ENCODE peak calls at places on chromosomes 1 and 21, in seven cellular contexts. T, H, U, Z, I, P and X are unnamed samples.

GRCh38 chr1:35475356-35475755 is 81.8 kb downstream of the KIAA0319L start:
- DNase-seq in I (no peak), H (no peak), U (no peak), Z (no peak), T (no peak), P (no peak), X (no peak)

GRCh38 chr1:147072371-147073061 is 99.8 kb downstream of the PRKAB2 start:
- DNase-seq in Z (no peak), T (no peak), U (no peak), I (no peak), P (peak; percentile 41), H (peak; percentile 56), X (no peak)

GRCh38 chr1:11685210-11685752 is 4.3 kb upstream of the MAD2L2 start:
- DNase-seq in Z (no peak), I (no peak), U (no peak), P (no peak), H (no peak), T (no peak), X (no peak)

GRCh38 chr1:222066539-222066938 is 324.6 kb upstream of the DUSP10 start:
- DNase-seq in T (no peak), U (no peak), P (no peak), Z (no peak), I (no peak), H (no peak), X (no peak)

GRCh38 chr1:8055973-8056372 is 29.9 kb upstream of the ERRFI1 start:
- DNase-seq in U (no peak), H (no peak), T (no peak), I (no peak), Z (peak; percentile 33), P (no peak), X (no peak)

GRCh38 chr1:232179896-232180760 is 449.8 kb downstream of the SIPA1L2 start:
- DNase-seq in T (no peak), Z (no peak), U (peak; percentile 62), P (no peak), H (no peak), I (no peak), X (no peak)

GRCh38 chr1:112548540-112548939 is 39.8 kb downstream of the WNT2B start:
- DNase-seq in T (no peak), H (no peak), Z (no peak), P (peak; percentile 10), I (no peak), U (no peak), X (no peak)

GRCh38 chr21:36504067-36505058 is 24.4 kb upstream of the CLDN14 start:
- DNase-seq in P (peak; percentile 74), Z (peak; percentile 27), H (no peak), T (no peak), U (no peak), I (peak; percentile 39), X (peak; percentile 21)

GRCh38 chr1:21562896-21563295 is 53.7 kb downstream of the ALPL start:
- DNase-seq in U (no peak), P (no peak), Z (no peak), T (no peak), H (no peak), I (no peak), X (no peak)

DNA sequence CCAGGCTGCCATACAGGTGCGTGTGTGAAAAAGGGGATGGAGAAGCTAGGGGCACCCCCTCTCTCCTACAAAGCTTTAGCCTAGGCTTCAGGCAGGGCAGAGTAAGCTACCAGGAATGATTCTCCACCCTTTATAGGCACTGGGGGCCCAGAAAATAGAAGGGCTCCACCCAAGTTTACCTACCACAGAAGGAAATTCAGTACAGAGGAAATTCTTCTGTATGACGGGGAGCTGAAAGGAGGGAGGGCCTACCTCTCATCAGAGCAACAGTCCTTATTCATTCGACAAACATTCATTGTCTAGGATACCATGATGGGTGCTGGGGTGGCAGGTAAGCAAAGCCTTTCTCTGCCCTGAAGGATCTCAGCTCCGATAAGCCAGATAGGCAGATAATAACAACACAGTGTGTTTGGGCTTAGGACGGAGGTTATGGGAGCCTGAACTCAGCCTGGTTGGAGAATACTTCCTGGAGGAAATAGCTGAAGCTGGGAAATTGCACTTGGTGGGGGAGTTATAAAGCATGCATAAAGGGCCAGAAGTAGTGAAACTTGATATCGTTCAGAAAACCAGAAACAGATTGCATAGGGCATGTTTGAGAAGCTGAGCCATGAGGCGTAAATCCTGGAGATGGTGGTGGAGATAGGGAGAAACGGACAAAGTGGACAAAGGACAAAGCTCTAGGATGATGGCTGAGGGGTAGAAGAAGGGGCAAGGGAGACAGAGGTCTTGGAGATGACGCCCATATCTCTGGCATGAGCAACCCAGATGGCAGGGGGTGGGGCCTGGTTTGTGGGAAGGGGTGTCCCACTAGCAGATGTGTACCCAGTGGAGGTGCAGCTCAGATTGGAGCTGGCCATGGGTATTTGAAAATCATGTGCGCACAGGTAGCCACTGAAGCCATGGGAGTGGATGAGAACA is 5.3 kb upstream of the P3R3URF start:
- DNase-seq in U (no peak), Z (no peak), I (no peak), H (no peak), T (no peak), P (no peak), X (no peak)
- H3K4me3 ChIP-seq in U (no peak overlapping the region), Z (no peak overlapping the region), I (no peak overlapping the region), H (peak overlapping the region; percentile 66), T (no peak overlapping the region), P (no peak overlapping the region), X (no peak overlapping the region)

GRCh38 chr1:64922336-64922735 is 44.0 kb downstream of the JAK1 start:
- DNase-seq in H (no peak), P (no peak), T (no peak), Z (no peak), U (no peak), I (no peak), X (no peak)

GRCh38 chr1:64923294-64923718 is 43.0 kb downstream of the JAK1 start:
- DNase-seq in P (no peak), U (no peak), Z (no peak), T (no peak), I (no peak), H (no peak), X (no peak)

GRCh38 chr1:64917907-64918306 is 48.4 kb downstream of the JAK1 start:
- DNase-seq in H (no peak), T (no peak), Z (no peak), U (no peak), P (no peak), I (no peak), X (no peak)

GRCh38 chr1:64921761-64922160 is 44.6 kb downstream of the JAK1 start:
- DNase-seq in H (no peak), I (no peak), U (no peak), T (no peak), Z (peak; percentile 42), P (no peak), X (no peak)

DNA sequence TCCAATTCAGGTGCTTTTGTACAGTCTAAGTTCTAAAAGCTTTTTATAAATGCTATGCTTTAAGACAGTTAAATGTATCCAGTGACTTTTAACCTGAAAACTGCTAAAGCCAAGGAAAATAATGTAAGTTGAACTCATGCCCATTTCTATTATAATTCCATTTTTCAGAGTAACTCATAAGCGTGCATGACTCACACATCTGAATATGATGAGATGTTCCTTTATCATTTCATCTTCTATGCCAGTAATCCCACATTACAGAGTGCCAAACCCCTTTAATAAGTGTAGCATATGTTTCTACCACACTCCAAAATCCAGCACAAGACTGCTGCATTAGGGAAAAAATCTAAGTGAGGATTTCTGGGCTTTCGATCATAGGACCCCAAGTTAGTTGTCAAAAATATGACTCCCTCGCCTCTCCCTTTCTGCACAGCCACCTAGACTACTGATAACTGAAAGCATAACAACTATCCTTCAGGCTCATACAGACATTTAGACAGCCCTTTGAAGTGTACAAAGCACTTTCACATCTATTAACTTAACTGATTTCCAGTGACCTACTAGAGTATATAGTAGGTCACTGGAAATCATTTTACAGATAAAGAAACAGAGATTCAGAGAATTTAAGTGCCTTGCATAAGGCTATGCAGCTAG is 45.3 kb downstream of the JAK1 start:
- DNase-seq in I (no peak), Z (no peak), P (no peak), U (no peak), T (no peak), H (no peak), X (no peak)
- H3K27ac ChIP-seq in I (no peak overlapping the region), Z (no peak overlapping the region), P (peak overlapping the region; percentile 10), U (no peak overlapping the region), T (peak overlapping the region; percentile 2), H (no peak overlapping the region), X (no peak overlapping the region)

GRCh38 chr1:108208724-108209404 is 8.7 kb upstream of the SLC25A24 start:
- DNase-seq in H (peak; percentile 46), I (no peak), U (peak; percentile 59), Z (no peak), P (peak; percentile 41), T (no peak), X (no peak)
- H3K4me3 ChIP-seq in H (no peak overlapping the region), I (no peak overlapping the region), U (no peak overlapping the region), Z (no peak overlapping the region), P (no peak overlapping the region), T (no peak overlapping the region), X (no peak overlapping the region)

DNA sequence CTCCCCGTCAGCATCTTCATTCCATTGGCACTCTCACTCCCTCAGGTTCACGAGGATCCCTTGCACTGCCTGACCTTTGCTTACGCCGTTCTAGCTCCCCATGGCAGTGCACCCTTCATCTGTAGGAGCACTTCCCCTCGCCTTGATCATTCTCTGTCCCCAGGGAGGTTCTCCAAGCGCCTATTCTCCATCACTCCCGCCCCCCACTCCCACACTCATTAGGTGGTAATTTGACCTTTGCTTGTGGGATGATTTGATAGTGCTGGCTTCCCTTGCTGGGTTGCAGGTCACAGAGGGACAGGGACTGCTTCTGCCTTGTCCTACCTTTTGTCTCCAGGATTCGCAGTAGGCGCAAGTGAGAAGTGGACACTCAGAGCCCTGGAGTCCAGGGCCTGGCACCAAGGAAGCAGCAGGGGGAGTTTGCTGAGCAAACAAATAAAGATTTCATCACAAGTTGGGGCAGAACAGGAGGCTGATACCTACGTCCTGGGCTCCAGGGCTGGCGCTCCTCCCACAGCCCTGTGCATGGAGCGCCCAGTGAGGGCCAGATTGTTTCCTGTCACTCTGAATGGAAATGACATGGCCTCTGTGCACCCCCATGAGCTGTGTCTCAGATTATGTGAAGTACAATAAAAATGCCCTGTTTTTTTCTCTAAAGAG is 82.0 kb upstream of the RUNX3 start:
- DNase-seq in I (no peak), Z (peak; percentile 63), T (no peak), H (no peak), P (peak; percentile 44), U (no peak), X (no peak)
- H3K27ac ChIP-seq in I (no peak overlapping the region), Z (no peak overlapping the region), T (no peak overlapping the region), H (no peak overlapping the region), P (no peak overlapping the region), U (no peak overlapping the region), X (no peak overlapping the region)

DNA sequence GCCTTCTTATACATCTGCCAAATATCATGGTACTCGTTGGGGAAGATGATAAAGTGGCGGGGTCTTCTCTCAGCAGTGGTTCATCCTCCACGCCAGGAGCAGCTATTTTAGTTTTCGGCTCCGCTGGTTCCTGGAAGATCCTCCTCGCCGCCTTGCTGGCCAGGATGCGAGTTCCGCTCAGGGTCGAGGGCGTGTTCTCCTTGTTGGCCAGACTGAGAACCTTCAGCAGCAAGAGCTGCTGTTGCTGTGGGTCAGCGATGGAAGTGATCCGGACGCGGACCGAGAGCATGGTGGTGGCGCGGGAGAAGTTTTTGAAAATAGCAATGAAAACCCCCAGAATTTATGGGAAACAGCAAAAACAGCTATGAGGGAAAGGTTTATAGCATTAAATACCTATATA is 11.4 kb upstream of the CFAP126 start:
- DNase-seq in Z (no peak), H (peak; percentile 85), I (no peak), P (no peak), U (no peak), T (peak; percentile 35), X (no peak)
- H3K4me3 ChIP-seq in Z (no peak overlapping the region), H (no peak overlapping the region), I (no peak overlapping the region), P (no peak overlapping the region), U (no peak overlapping the region), T (peak overlapping the region; percentile 28), X (no peak overlapping the region)